ENCODE peak calls at places on chromosomes 13 and 19, in five cellular contexts. R is H9, N is IMR-90, X is trophoblast cell, F is mesenchymal stem cell. L is an unnamed sample.

GRCh38 chr19:45457776-45458175 is 10.0 kb upstream of the FOSB start:
- DNase-seq in R (no peak), N (no peak), X (no peak), F (no peak), L (no peak)

GRCh38 chr19:37947778-37948177 is 40.8 kb downstream of the SIPA1L3 start:
- DNase-seq in R (no peak), N (no peak), X (no peak), F (no peak), L (no peak)

GRCh38 chr19:15358918-15359317 is 20.7 kb downstream of the AKAP8 start:
- DNase-seq in R (no peak), N (peak; percentile 41), X (no peak), F (peak; percentile 9), L (no peak)

GRCh38 chr19:34485831-34486230 is 4.3 kb downstream of the WTIP start:
- DNase-seq in R (no peak), N (no peak), X (no peak), F (no peak), L (no peak)

GRCh38 chr13:51364404-51365008 is 25.0 kb downstream of the SERPINE3 start:
- DNase-seq in R (no peak), N (peak; percentile 79), X (no peak), F (peak; percentile 55), L (no peak)

GRCh38 chr19:39563408-39563807 is 23.4 kb upstream of the EID2 start:
- DNase-seq in R (no peak), N (peak; percentile 18), X (peak; percentile 25), F (no peak), L (no peak)

GRCh38 chr19:49559928-49560327 is 20.4 kb downstream of the NOSIP start:
- DNase-seq in R (peak; percentile 50), N (no peak), X (no peak), F (no peak), L (no peak)

GRCh38 chr13:44906758-44907157 is 82.5 kb downstream of the NUFIP1 start:
- DNase-seq in R (no peak), N (peak; percentile 71), X (no peak), F (peak; percentile 29), L (no peak)

DNA sequence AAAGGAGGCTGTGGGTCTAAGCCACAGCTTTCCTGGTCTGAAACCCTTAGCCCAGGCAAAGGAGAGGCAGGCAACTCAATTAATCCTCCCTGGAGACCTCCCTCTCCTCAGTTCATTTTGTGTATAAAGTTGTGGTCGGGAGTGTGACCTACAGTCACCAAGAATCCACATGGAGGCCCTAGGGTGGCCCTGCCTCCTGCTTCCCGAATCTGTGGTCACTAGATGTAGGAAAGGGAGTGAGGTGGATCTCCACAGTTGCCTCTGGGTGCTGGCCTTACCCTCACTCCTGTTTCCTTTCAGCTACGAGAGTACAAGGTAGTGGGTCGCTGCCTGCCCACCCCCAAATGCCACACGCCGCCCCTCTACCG is 1.3 kb downstream of the RPL18A start:
- DNase-seq in R (no peak), N (peak; percentile 25), X (no peak), F (peak; percentile 50), L (no peak)
- H3K14ac ChIP-seq in R (peak overlapping the region; percentile 4), N (peak overlapping the region; percentile 98), X (no peak overlapping the region), F (no peak overlapping the region), L (no peak overlapping the region)

GRCh38 chr19:56404705-56405056 is 549 bp downstream of the ZNF583 start:
- DNase-seq in R (no peak), N (no peak), X (no peak), F (no peak), L (no peak)

GRCh38 chr19:56403261-56403660 is 871 bp upstream of the ZNF583 start:
- DNase-seq in R (no peak), N (peak; percentile 39), X (peak; percentile 5), F (no peak), L (no peak)

GRCh38 chr19:56400485-56400884 is 3.6 kb upstream of the ZNF583 start:
- DNase-seq in R (no peak), N (no peak), X (no peak), F (no peak), L (no peak)

GRCh38 chr19:56405062-56405461 is 930 bp downstream of the ZNF583 start:
- DNase-seq in R (no peak), N (no peak), X (no peak), F (no peak), L (no peak)

DNA sequence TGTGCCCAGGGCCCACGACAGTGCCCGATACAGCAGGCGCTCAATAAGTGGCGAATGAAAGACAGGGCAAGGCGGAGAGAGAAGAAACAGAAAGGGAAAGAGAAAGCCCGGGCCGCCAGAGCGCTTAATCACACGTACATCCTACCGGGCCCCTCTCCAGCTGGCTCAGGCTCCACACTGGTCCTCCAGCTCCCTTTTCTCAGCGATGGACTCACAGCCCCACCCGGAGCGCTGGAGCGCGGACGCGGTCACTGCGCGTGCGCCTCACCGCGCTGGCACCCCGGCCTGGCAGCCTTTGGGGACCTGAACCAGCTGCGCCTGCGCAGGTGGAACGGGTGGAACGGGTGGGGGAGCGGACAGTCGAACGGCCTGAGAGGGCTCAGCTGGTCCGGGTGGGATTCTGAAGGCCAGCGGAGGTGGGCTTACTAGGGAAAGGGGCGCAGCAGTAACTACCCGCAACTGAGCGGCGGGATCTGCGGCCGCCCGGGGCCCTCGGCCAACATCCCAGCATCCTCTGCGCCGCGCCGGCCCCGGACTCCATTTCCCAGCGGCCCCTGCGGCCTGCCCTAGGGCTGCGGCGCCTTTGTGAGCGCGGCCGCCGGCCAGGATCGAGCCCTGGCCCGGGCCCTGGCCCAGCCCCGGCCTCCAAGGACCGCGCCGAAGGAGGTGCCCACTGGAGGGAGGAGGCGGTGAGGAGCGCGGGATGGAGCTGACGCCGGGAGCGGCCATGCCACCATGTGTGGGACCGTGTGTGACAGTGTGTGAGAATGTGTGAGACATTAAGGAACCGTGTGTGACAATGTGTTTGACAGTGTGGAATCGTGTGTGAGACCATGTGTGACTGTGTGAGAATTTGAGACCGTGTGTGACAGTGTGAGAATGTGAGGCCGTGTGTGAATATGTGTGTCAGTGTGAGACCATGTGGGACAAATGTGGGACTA is at the start of gene ZNF583:
- DNase-seq in R (peak; percentile 89), N (peak; percentile 97), X (peak; percentile 92), F (peak; percentile 95), L (peak; percentile 88)
- H3K14ac ChIP-seq in R (peak within 1 kb of the TSS; percentile 94), N (peak within 1 kb of the TSS; percentile 99), X (peak within 1 kb of the TSS; percentile 89), F (no peak within 1 kb of the TSS), L (peak within 1 kb of the TSS; percentile 0)

GRCh38 chr13:26476111-26476743 is 81.3 kb upstream of the WASF3 start:
- DNase-seq in R (peak; percentile 84), N (peak; percentile 50), X (peak; percentile 94), F (peak; percentile 56), L (no peak)
- H3K14ac ChIP-seq in R (peak overlapping the region; percentile 60), N (peak overlapping the region; percentile 92), X (peak overlapping the region; percentile 65), F (no peak overlapping the region), L (no peak overlapping the region)

GRCh38 chr19:55552620-55553019 is 7.3 kb upstream of the SBK3 start:
- DNase-seq in R (no peak), N (peak; percentile 89), X (peak; percentile 44), F (peak; percentile 72), L (no peak)

GRCh38 chr19:55550321-55550650 is 4.9 kb upstream of the SBK3 start:
- DNase-seq in R (no peak), N (no peak), X (peak; percentile 37), F (no peak), L (peak; percentile 59)

GRCh38 chr19:55546822-55547614 is 1.7 kb upstream of the SBK3 start:
- DNase-seq in R (no peak), N (peak; percentile 84), X (peak; percentile 28), F (peak; percentile 46), L (no peak)

GRCh38 chr19:55552206-55552605 is 6.9 kb upstream of the SBK3 start:
- DNase-seq in R (no peak), N (no peak), X (no peak), F (peak; percentile 6), L (no peak)

GRCh38 chr19:55549500-55550320 is 4.4 kb upstream of the SBK3 start:
- DNase-seq in R (peak; percentile 67), N (peak; percentile 93), X (peak; percentile 68), F (peak; percentile 58), L (peak; percentile 67)
- H3K14ac ChIP-seq in R (peak overlapping the region; percentile 93), N (peak overlapping the region; percentile 96), X (peak overlapping the region; percentile 24), F (no peak overlapping the region), L (no peak overlapping the region)

GRCh38 chr19:30217461-30217860 is 154.7 kb upstream of the ZNF536 start:
- DNase-seq in R (no peak), N (no peak), X (no peak), F (no peak), L (no peak)

GRCh38 chr19:30219682-30220081 is 152.5 kb upstream of the ZNF536 start:
- DNase-seq in R (no peak), N (no peak), X (no peak), F (no peak), L (no peak)

GRCh38 chr19:30214651-30215051 is 157.5 kb upstream of the ZNF536 start:
- DNase-seq in R (no peak), N (no peak), X (peak; percentile 25), F (no peak), L (no peak)

GRCh38 chr19:30215248-30215647 is 156.9 kb upstream of the ZNF536 start:
- DNase-seq in R (no peak), N (no peak), X (no peak), F (no peak), L (no peak)

DNA sequence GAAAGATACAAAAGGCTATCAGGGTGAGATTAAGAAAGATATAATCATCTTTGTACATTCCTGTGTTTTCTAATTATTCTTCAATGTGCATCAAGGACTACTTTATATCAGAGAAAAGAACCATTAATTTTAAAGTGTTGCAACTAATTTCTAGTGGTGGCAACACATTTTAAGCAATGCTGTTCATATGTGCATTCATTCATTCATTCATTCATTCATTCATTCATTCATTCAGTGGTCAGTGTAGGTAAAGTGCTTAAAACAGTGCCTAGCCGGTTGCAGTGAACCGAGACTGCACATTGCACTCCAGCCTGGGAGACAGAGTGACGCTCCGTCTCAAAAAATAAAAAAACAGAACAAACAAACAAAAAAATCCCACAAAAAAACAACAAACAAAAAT is 155.7 kb upstream of the ZNF536 start:
- DNase-seq in R (no peak), N (no peak), X (no peak), F (no peak), L (no peak)
- H3K14ac ChIP-seq in R (no peak overlapping the region), N (no peak overlapping the region), X (no peak overlapping the region), F (no peak overlapping the region), L (no peak overlapping the region)

DNA sequence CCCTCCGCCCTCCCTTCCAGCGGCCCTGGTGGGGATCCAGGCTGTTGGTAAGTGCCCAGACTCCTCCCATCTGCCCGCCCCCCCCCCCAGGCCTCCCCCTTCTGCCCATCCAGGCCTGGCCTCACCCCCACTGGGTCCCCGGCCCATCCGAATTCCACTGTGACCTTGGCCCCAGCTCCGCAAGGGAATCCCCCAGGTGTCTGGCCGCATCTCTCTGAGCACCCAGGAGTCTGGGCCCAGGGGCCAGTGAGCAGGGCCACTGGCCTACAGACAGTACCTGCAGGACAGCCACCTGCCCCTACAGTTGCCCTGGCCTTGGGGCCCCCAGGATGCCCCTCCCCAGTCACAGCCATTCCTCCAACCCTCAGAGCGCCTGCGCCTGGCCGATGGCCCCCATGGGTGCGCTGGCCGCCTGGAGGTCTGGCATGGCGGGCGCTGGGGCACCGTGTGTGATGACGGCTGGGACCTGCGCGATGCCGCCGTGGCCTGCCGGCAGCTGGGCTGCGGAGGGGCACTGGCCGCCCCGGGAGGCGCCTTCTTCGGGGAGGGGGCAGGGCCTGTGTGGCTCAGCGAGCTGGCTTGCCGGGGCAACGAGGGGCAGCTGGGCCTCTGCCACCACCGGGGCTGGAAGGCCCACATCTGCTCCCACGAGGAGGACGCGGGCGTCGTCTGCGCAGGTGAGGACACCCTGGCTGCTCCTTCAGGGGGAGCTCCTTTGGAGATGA is 912 bp downstream of the SSC5D start:
- DNase-seq in R (no peak), N (no peak), X (no peak), F (no peak), L (no peak)
- H3K14ac ChIP-seq in R (no peak overlapping the region), N (no peak overlapping the region), X (peak overlapping the region; percentile 67), F (no peak overlapping the region), L (peak overlapping the region; percentile 71)